ENCODE peak calls at places on chromosomes 16 and 17, in four cellular contexts. One of them, this sample, is unnamed.

GRCh38 chr16:73268311-73268997 is 220.5 kb upstream of the ZFHX3 start:
- DNase-seq in H1: no peak
- DNase-seq in GM12878: no peak
- DNase-seq in HepG2: peak; percentile 12
- DNase-seq in this sample: no peak

GRCh38 chr17:34464812-34465211 is 101.8 kb upstream of the CCL1 start:
- DNase-seq in H1: no peak
- DNase-seq in GM12878: no peak
- DNase-seq in HepG2: no peak
- DNase-seq in this sample: no peak

GRCh38 chr16:87006789-87007745 is 310.1 kb downstream of the C16orf95 start:
- DNase-seq in H1: no peak
- DNase-seq in GM12878: no peak
- DNase-seq in HepG2: no peak
- DNase-seq in this sample: no peak

GRCh38 chr16:57133101-57133500 is 40.7 kb downstream of the CPNE2 start:
- DNase-seq in H1: no peak
- DNase-seq in GM12878: no peak
- DNase-seq in HepG2: no peak
- DNase-seq in this sample: no peak

GRCh38 chr17:72119963-72120877 is 600 bp upstream of the SOX9 start:
- DNase-seq in H1: no peak
- DNase-seq in GM12878: no peak
- DNase-seq in HepG2: peak; percentile 79
- DNase-seq in this sample: no peak

GRCh38 chr16:4090476-4090875 is 25.8 kb downstream of the ADCY9 start:
- DNase-seq in H1: no peak
- DNase-seq in GM12878: no peak
- DNase-seq in HepG2: no peak
- DNase-seq in this sample: no peak

GRCh38 chr16:69131167-69131748 is 1.1 kb downstream of the CHTF8 start:
- DNase-seq in H1: no peak
- DNase-seq in GM12878: no peak
- DNase-seq in HepG2: no peak
- DNase-seq in this sample: peak; percentile 79

GRCh38 chr16:69309316-69309715 is 1.8 kb upstream of the VPS4A start:
- DNase-seq in H1: no peak
- DNase-seq in GM12878: no peak
- DNase-seq in HepG2: no peak
- DNase-seq in this sample: no peak

GRCh38 chr16:46789075-46789474 is 40.9 kb upstream of the MYLK3 start:
- DNase-seq in H1: no peak
- DNase-seq in GM12878: no peak
- DNase-seq in HepG2: peak; percentile 63
- DNase-seq in this sample: no peak

GRCh38 chr16:46787909-46788308 is 39.8 kb upstream of the MYLK3 start:
- DNase-seq in H1: no peak
- DNase-seq in GM12878: peak; percentile 55
- DNase-seq in HepG2: no peak
- DNase-seq in this sample: no peak

GRCh38 chr16:46793841-46794240 is 37.1 kb downstream of the C16orf87 start:
- DNase-seq in H1: no peak
- DNase-seq in GM12878: no peak
- DNase-seq in HepG2: no peak
- DNase-seq in this sample: no peak

GRCh38 chr16:46790599-46791270 is 40.2 kb downstream of the C16orf87 start:
- DNase-seq in H1: no peak
- DNase-seq in GM12878: no peak
- DNase-seq in HepG2: peak; percentile 9
- DNase-seq in this sample: peak; percentile 10

DNA sequence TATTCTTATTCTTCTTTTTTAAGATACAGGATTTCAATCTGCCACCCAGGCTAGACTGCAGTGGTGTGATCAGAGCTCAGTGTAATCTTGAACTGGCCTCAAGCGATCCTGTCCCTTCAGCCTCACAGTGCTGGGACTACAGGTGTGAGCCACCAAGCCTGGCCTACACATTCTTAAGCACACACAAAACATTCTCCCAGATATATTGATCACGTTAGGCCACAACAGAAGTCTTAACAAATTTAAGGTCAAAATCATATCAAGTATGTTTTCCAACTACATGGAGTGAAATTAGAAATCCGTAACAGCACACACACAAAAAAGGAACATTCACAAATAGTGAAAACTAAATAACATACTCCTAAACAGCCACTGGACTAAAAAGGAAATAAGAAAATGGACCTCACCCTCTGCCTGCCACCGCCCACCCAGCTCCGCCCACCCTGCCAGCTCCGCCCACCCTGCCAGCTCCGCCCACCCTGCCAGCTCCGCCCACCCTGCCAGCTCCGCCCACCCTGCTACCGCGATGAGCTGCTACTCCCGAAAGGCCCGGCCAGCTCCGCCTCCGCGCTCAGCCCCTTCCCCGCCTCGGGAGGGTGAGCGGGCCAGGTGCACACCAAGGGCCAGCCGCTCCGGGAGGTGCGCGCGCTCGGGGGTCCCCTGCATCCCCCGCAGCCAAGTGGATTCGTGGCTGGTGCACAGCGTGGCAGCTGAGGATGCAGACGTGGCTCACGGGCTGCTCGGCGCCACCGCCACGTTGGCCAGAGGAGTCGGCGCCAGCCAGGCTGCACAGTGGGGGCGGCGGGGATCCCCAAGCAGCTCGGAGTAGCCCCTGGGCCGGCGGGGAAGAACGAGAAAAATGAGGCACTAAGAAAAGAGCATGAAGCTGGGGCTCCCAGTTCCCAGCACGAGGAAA is 41.2 kb downstream of the C16orf87 start:
- DNase-seq in H1: peak; percentile 44
- DNase-seq in GM12878: peak; percentile 57
- DNase-seq in HepG2: peak; percentile 74
- DNase-seq in this sample: peak; percentile 79
- TF ChIP-seq TAF1 in H1: peak; percentile 77
- TF ChIP-seq TAF1 in GM12878: peak; percentile 41
- TF ChIP-seq TAF1 in HepG2: peak; percentile 95
- TF ChIP-seq TAF1 in this sample: peak; percentile 51

DNA sequence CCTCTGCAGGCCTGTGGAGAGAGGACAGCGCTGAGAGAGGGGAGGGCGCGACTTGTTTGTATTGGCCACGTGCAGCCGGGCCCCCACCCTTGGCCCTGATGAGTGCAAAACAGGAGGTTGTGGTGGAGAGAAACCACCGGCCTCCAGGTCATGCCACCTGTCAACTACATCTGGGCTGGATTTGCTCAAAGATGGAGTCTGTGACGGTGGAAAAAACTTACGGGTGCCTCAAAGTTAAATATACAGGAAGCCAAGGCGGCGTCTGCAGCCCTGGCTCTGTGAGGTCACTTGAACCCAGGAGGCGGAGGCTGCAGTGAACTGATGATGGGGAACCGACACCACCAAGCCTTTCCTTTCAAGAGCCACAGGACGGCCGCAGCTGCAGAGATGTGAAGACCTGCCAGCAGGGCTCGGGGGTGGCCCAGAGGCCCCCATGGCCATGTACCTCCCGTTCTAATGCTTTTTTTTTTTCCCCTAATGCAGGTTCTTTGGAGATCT is 15.6 kb downstream of the C16orf74 start:
- DNase-seq in H1: no peak
- DNase-seq in GM12878: peak; percentile 43
- DNase-seq in HepG2: no peak
- DNase-seq in this sample: no peak
- TF ChIP-seq BRCA1 in H1: no peak
- TF ChIP-seq BRCA1 in GM12878: no peak
- TF ChIP-seq BRCA1 in HepG2: no peak
- TF ChIP-seq BRCA1 in this sample: no peak

DNA sequence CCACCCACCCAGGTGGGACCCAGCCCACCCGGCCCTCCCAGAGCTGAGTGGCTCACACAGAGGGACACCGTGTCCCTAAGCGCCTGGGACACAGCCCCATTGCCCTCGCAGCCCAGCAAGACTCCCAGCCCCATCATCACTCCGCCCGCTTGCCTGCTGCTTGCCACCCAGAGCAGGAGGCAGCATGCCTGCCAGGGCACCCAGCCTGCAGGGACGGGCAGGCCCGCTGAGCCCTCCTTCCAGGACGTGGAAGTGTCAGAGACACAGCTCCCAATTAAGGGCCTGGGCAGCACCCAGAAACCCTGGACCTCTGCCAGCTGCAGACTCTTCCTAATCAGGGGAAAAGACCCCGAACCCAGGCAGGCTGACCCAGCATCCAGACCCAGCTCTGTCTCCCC is 17.2 kb upstream of the OSGIN1 start:
- DNase-seq in H1: no peak
- DNase-seq in GM12878: no peak
- DNase-seq in HepG2: no peak
- DNase-seq in this sample: no peak
- TF ChIP-seq MAX in H1: no peak
- TF ChIP-seq MAX in GM12878: no peak
- TF ChIP-seq MAX in HepG2: no peak
- TF ChIP-seq MAX in this sample: no peak

DNA sequence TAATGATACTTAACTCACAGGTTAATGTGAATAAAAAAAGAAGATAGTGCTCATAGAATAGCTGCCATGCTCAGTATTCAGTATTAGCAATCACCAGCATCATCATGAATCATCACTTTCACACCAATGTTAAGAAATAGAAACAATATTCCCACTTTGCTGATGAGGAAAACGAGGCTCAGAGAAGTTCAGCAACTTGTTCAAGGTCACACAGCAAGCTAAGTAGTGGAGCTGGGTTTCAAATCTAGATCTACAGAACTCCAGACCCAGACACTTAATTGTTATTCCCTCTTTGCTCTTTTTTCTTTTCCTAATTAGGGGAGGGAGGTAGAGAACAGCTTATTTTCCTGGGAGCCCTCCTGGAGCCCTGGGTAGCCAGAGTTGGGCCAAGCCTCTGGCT is 22.9 kb downstream of the CLEC19A start:
- DNase-seq in H1: no peak
- DNase-seq in GM12878: no peak
- DNase-seq in HepG2: no peak
- DNase-seq in this sample: no peak
- TF ChIP-seq TAF1 in H1: no peak
- TF ChIP-seq TAF1 in GM12878: no peak
- TF ChIP-seq TAF1 in HepG2: no peak
- TF ChIP-seq TAF1 in this sample: no peak

GRCh38 chr17:29113334-29113733 is 66.9 kb downstream of the MYO18A start:
- DNase-seq in H1: no peak
- DNase-seq in GM12878: no peak
- DNase-seq in HepG2: no peak
- DNase-seq in this sample: no peak
- TF ChIP-seq BRCA1 in H1: no peak
- TF ChIP-seq BRCA1 in GM12878: no peak
- TF ChIP-seq BRCA1 in HepG2: no peak
- TF ChIP-seq BRCA1 in this sample: no peak

GRCh38 chr17:30378797-30379302 is at the start of gene CPD:
- DNase-seq in H1: peak; percentile 84
- DNase-seq in GM12878: peak; percentile 69
- DNase-seq in HepG2: peak; percentile 83
- DNase-seq in this sample: peak; percentile 97

GRCh38 chr17:30375661-30376060 is 3.1 kb upstream of the CPD start:
- DNase-seq in H1: no peak
- DNase-seq in GM12878: no peak
- DNase-seq in HepG2: no peak
- DNase-seq in this sample: no peak

GRCh38 chr17:30378191-30378796 is 433 bp upstream of the CPD start:
- DNase-seq in H1: no peak
- DNase-seq in GM12878: no peak
- DNase-seq in HepG2: no peak
- DNase-seq in this sample: peak; percentile 32

GRCh38 chr17:30376621-30377452 is 1.9 kb upstream of the CPD start:
- DNase-seq in H1: no peak
- DNase-seq in GM12878: peak; percentile 40
- DNase-seq in HepG2: peak; percentile 88
- DNase-seq in this sample: no peak

GRCh38 chr17:30377574-30377973 is 1.2 kb upstream of the CPD start:
- DNase-seq in H1: no peak
- DNase-seq in GM12878: no peak
- DNase-seq in HepG2: no peak
- DNase-seq in this sample: no peak
- TF ChIP-seq MAX in H1: no peak
- TF ChIP-seq MAX in GM12878: no peak
- TF ChIP-seq MAX in HepG2: no peak
- TF ChIP-seq MAX in this sample: no peak

GRCh38 chr17:65025288-65025687 is 31.3 kb downstream of the GNA13 start:
- DNase-seq in H1: no peak
- DNase-seq in GM12878: no peak
- DNase-seq in HepG2: no peak
- DNase-seq in this sample: no peak
- TF ChIP-seq TAF1 in H1: no peak
- TF ChIP-seq TAF1 in GM12878: no peak
- TF ChIP-seq TAF1 in HepG2: no peak
- TF ChIP-seq TAF1 in this sample: no peak

DNA sequence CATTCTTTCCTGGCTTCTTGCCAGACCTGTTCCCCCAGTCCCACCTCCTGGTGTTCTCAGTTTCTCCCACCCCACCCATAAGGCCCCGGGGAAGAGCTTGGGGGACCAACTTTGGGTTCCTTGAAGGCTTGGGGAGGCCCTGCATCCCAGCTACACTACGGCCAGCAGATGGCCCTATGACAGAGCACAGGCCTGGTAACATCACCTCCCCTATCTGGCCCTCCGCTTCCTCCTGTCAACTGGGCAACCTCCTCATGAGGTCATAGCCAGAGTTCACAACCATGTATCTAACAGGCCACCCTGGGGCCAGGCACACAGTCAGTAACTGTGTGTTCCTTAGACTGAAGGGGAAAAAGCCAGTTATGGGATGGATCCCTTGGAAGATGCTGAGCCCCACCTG is 31.4 kb downstream of the MYO15A start:
- DNase-seq in H1: no peak
- DNase-seq in GM12878: no peak
- DNase-seq in HepG2: peak; percentile 39
- DNase-seq in this sample: peak; percentile 51
- TF ChIP-seq BRCA1 in H1: no peak
- TF ChIP-seq BRCA1 in GM12878: no peak
- TF ChIP-seq BRCA1 in HepG2: no peak
- TF ChIP-seq BRCA1 in this sample: no peak

This sample was measured in K562.